ENCODE peak calls at places on chromosome 13, in ten cellular contexts. One of them, this sample, is unnamed.

GRCh38 chr13:106846571-106846970 is 278.6 kb upstream of the ARGLU1 start:
- DNase-seq in GM23338: no peak
- DNase-seq in AG04450: no peak
- DNase-seq in endodermal cell: no peak
- DNase-seq in mesothelial cell of epicardium: no peak
- DNase-seq in fibroblast of pulmonary artery: no peak
- DNase-seq in GM10248: no peak
- DNase-seq in lower leg skin: no peak
- DNase-seq in breast epithelium: no peak
- DNase-seq in neural progenitor cell: no peak
- DNase-seq in this sample: no peak

GRCh38 chr13:28056970-28057712 is 43.2 kb downstream of the FLT3 start:
- DNase-seq in AG04450: no peak
- DNase-seq in lower leg skin: no peak
- DNase-seq in neural progenitor cell: no peak
- DNase-seq in fibroblast of pulmonary artery: no peak
- DNase-seq in GM23338: no peak
- DNase-seq in endodermal cell: no peak
- DNase-seq in breast epithelium: no peak
- DNase-seq in GM10248: peak; percentile 45
- DNase-seq in mesothelial cell of epicardium: no peak
- DNase-seq in this sample: no peak

GRCh38 chr13:70375718-70376117 is 267.5 kb upstream of the KLHL1 start:
- DNase-seq in GM23338: peak; percentile 14
- DNase-seq in mesothelial cell of epicardium: no peak
- DNase-seq in AG04450: no peak
- DNase-seq in breast epithelium: no peak
- DNase-seq in fibroblast of pulmonary artery: no peak
- DNase-seq in GM10248: no peak
- DNase-seq in lower leg skin: no peak
- DNase-seq in endodermal cell: peak; percentile 51
- DNase-seq in neural progenitor cell: peak; percentile 58
- DNase-seq in this sample: no peak

GRCh38 chr13:79405501-79405830 is 589 bp downstream of the RBM26 start:
- DNase-seq in breast epithelium: no peak
- DNase-seq in endodermal cell: no peak
- DNase-seq in neural progenitor cell: no peak
- DNase-seq in GM23338: peak; percentile 44
- DNase-seq in lower leg skin: peak; percentile 25
- DNase-seq in fibroblast of pulmonary artery: peak; percentile 24
- DNase-seq in AG04450: no peak
- DNase-seq in mesothelial cell of epicardium: no peak
- DNase-seq in GM10248: no peak
- DNase-seq in this sample: no peak

GRCh38 chr13:48600374-48601364 is 53.1 kb upstream of the CYSLTR2 start:
- DNase-seq in neural progenitor cell: no peak
- DNase-seq in mesothelial cell of epicardium: no peak
- DNase-seq in breast epithelium: no peak
- DNase-seq in GM23338: no peak
- DNase-seq in endodermal cell: peak; percentile 59
- DNase-seq in fibroblast of pulmonary artery: peak; percentile 98
- DNase-seq in AG04450: peak; percentile 16
- DNase-seq in lower leg skin: no peak
- DNase-seq in GM10248: no peak
- DNase-seq in this sample: peak; percentile 18

GRCh38 chr13:100602472-100603142 is 14.0 kb upstream of the GGACT start:
- DNase-seq in mesothelial cell of epicardium: no peak
- DNase-seq in GM10248: no peak
- DNase-seq in endodermal cell: no peak
- DNase-seq in fibroblast of pulmonary artery: no peak
- DNase-seq in lower leg skin: no peak
- DNase-seq in neural progenitor cell: no peak
- DNase-seq in AG04450: no peak
- DNase-seq in GM23338: no peak
- DNase-seq in breast epithelium: no peak
- DNase-seq in this sample: no peak

GRCh38 chr13:97385146-97385545 is 48.8 kb upstream of the RAP2A start:
- DNase-seq in fibroblast of pulmonary artery: no peak
- DNase-seq in AG04450: no peak
- DNase-seq in breast epithelium: no peak
- DNase-seq in neural progenitor cell: no peak
- DNase-seq in GM10248: no peak
- DNase-seq in GM23338: no peak
- DNase-seq in endodermal cell: no peak
- DNase-seq in lower leg skin: no peak
- DNase-seq in mesothelial cell of epicardium: no peak
- DNase-seq in this sample: no peak

GRCh38 chr13:33153421-33154381 is 131.9 kb downstream of the STARD13 start:
- DNase-seq in breast epithelium: no peak
- DNase-seq in fibroblast of pulmonary artery: peak; percentile 63
- DNase-seq in AG04450: no peak
- DNase-seq in lower leg skin: no peak
- DNase-seq in mesothelial cell of epicardium: no peak
- DNase-seq in GM23338: peak; percentile 25
- DNase-seq in neural progenitor cell: peak; percentile 9
- DNase-seq in GM10248: no peak
- DNase-seq in endodermal cell: peak; percentile 57
- DNase-seq in this sample: no peak

GRCh38 chr13:49810464-49810824 is 18.0 kb upstream of the KPNA3 start:
- DNase-seq in endodermal cell: no peak
- DNase-seq in breast epithelium: no peak
- DNase-seq in GM23338: no peak
- DNase-seq in GM10248: no peak
- DNase-seq in lower leg skin: no peak
- DNase-seq in neural progenitor cell: no peak
- DNase-seq in fibroblast of pulmonary artery: no peak
- DNase-seq in mesothelial cell of epicardium: no peak
- DNase-seq in AG04450: no peak
- DNase-seq in this sample: no peak

GRCh38 chr13:48804836-48805601 is 151.3 kb downstream of the CYSLTR2 start:
- DNase-seq in breast epithelium: no peak
- DNase-seq in fibroblast of pulmonary artery: no peak
- DNase-seq in lower leg skin: no peak
- DNase-seq in GM23338: no peak
- DNase-seq in GM10248: no peak
- DNase-seq in endodermal cell: no peak
- DNase-seq in AG04450: no peak
- DNase-seq in neural progenitor cell: no peak
- DNase-seq in mesothelial cell of epicardium: no peak
- DNase-seq in this sample: peak; percentile 46

GRCh38 chr13:98349731-98350305 is 172.7 kb upstream of the RNF113B start:
- DNase-seq in breast epithelium: peak; percentile 59
- DNase-seq in fibroblast of pulmonary artery: no peak
- DNase-seq in GM23338: peak; percentile 71
- DNase-seq in lower leg skin: no peak
- DNase-seq in endodermal cell: peak; percentile 87
- DNase-seq in AG04450: no peak
- DNase-seq in mesothelial cell of epicardium: no peak
- DNase-seq in neural progenitor cell: peak; percentile 74
- DNase-seq in GM10248: peak; percentile 25
- DNase-seq in this sample: no peak

GRCh38 chr13:35881360-35881759 is 249.8 kb downstream of the DCLK1 start:
- DNase-seq in GM23338: no peak
- DNase-seq in GM10248: no peak
- DNase-seq in breast epithelium: no peak
- DNase-seq in mesothelial cell of epicardium: no peak
- DNase-seq in lower leg skin: no peak
- DNase-seq in AG04450: no peak
- DNase-seq in endodermal cell: no peak
- DNase-seq in fibroblast of pulmonary artery: peak; percentile 49
- DNase-seq in neural progenitor cell: no peak
- DNase-seq in this sample: no peak

GRCh38 chr13:102045713-102046112 is 356.1 kb downstream of the FGF14 start:
- DNase-seq in fibroblast of pulmonary artery: no peak
- DNase-seq in neural progenitor cell: peak; percentile 54
- DNase-seq in GM10248: no peak
- DNase-seq in lower leg skin: no peak
- DNase-seq in GM23338: peak; percentile 3
- DNase-seq in mesothelial cell of epicardium: no peak
- DNase-seq in AG04450: no peak
- DNase-seq in breast epithelium: no peak
- DNase-seq in endodermal cell: peak; percentile 66
- DNase-seq in this sample: no peak

GRCh38 chr13:35996360-35996759 is 134.8 kb downstream of the DCLK1 start:
- DNase-seq in endodermal cell: no peak
- DNase-seq in AG04450: no peak
- DNase-seq in breast epithelium: no peak
- DNase-seq in GM10248: no peak
- DNase-seq in mesothelial cell of epicardium: no peak
- DNase-seq in neural progenitor cell: no peak
- DNase-seq in fibroblast of pulmonary artery: no peak
- DNase-seq in lower leg skin: no peak
- DNase-seq in GM23338: no peak
- DNase-seq in this sample: no peak

GRCh38 chr13:25489238-25489637 is 117.5 kb downstream of the ATP8A2 start:
- DNase-seq in GM23338: peak; percentile 28
- DNase-seq in GM10248: no peak
- DNase-seq in fibroblast of pulmonary artery: no peak
- DNase-seq in AG04450: no peak
- DNase-seq in lower leg skin: no peak
- DNase-seq in mesothelial cell of epicardium: no peak
- DNase-seq in endodermal cell: peak; percentile 67
- DNase-seq in neural progenitor cell: peak; percentile 14
- DNase-seq in breast epithelium: no peak
- DNase-seq in this sample: no peak

GRCh38 chr13:113887700-113888201 is 23.9 kb upstream of the GAS6 start:
- DNase-seq in AG04450: no peak
- DNase-seq in endodermal cell: no peak
- DNase-seq in mesothelial cell of epicardium: no peak
- DNase-seq in GM23338: no peak
- DNase-seq in fibroblast of pulmonary artery: no peak
- DNase-seq in neural progenitor cell: no peak
- DNase-seq in GM10248: no peak
- DNase-seq in lower leg skin: no peak
- DNase-seq in breast epithelium: no peak
- DNase-seq in this sample: peak; percentile 92

DNA sequence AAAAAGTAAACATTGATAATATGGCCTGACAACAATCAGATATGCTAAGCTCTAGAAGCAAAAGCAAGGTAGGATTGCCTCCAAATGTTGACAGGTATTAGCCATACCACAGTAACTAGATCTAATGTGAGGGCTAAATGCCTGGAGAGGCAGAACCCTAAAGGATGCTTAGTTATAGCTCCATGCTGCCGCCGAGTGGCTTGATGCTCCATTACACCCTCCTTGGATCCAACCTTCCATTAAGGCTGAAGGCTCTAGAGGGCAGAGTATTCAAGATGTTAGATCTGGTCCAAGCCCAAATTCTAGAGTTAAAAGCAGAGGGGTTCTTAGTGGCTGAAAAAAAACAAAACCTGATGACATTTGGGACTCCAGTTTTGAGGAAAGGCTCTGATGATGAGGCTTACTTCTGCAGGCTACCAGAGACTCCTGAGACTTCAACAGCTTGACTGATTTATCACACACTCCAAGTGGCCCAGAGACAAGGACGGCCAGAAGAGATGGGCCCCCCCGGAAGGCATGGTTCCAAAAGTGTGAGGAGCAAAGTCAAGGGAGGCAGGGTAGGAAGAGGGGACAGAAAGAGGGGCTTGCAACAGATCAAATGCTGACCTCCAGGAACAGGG is 21.8 kb upstream of the CPB2 start:
- DNase-seq in breast epithelium: peak; percentile 73
- DNase-seq in GM23338: peak; percentile 92
- DNase-seq in lower leg skin: peak; percentile 58
- DNase-seq in fibroblast of pulmonary artery: peak; percentile 84
- DNase-seq in GM10248: peak; percentile 58
- DNase-seq in AG04450: peak; percentile 43
- DNase-seq in endodermal cell: peak; percentile 93
- DNase-seq in mesothelial cell of epicardium: peak; percentile 37
- DNase-seq in neural progenitor cell: peak; percentile 84
- DNase-seq in this sample: peak; percentile 23
- TF ChIP-seq CTCF in breast epithelium: peak; percentile 39
- TF ChIP-seq CTCF in GM23338: peak; percentile 90
- TF ChIP-seq CTCF in lower leg skin: peak; percentile 24
- TF ChIP-seq CTCF in fibroblast of pulmonary artery: peak; percentile 99
- TF ChIP-seq CTCF in GM10248: peak; percentile 88
- TF ChIP-seq CTCF in AG04450: peak; percentile 95
- TF ChIP-seq CTCF in endodermal cell: peak; percentile 89
- TF ChIP-seq CTCF in mesothelial cell of epicardium: peak; percentile 64
- TF ChIP-seq CTCF in neural progenitor cell: peak; percentile 84
- TF ChIP-seq CTCF in this sample: peak; percentile 90

DNA sequence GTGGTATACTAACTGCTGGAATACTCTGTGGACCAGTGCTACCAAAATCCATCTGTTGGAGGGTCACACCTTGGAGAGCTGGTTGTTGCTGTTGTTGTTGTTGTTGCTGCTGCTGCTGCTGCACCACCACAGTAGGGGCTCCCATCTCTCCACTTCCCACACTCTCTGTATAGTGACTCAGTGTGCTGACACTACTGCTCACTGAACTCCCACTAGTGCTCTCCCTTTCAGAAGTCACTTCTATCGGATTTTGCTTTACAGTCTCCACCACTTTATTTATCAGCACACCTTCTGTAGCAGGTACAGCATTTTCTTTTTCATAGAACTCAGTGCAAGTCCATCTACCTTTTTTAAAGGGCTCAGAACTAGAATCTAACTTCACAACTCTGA is 1.7 kb downstream of the TSC22D1 start:
- DNase-seq in GM23338: no peak
- DNase-seq in breast epithelium: no peak
- DNase-seq in neural progenitor cell: peak; percentile 15
- DNase-seq in lower leg skin: no peak
- DNase-seq in GM10248: no peak
- DNase-seq in endodermal cell: no peak
- DNase-seq in fibroblast of pulmonary artery: no peak
- DNase-seq in AG04450: no peak
- DNase-seq in mesothelial cell of epicardium: no peak
- DNase-seq in this sample: no peak
- TF ChIP-seq CTCF in GM23338: no peak
- TF ChIP-seq CTCF in breast epithelium: no peak
- TF ChIP-seq CTCF in neural progenitor cell: no peak
- TF ChIP-seq CTCF in lower leg skin: no peak
- TF ChIP-seq CTCF in GM10248: no peak
- TF ChIP-seq CTCF in endodermal cell: peak; percentile 9
- TF ChIP-seq CTCF in fibroblast of pulmonary artery: no peak
- TF ChIP-seq CTCF in AG04450: no peak
- TF ChIP-seq CTCF in mesothelial cell of epicardium: peak; percentile 7
- TF ChIP-seq CTCF in this sample: no peak

GRCh38 chr13:87280139-87280538 is 391.0 kb upstream of the SLITRK5 start:
- DNase-seq in neural progenitor cell: no peak
- DNase-seq in endodermal cell: no peak
- DNase-seq in GM23338: peak; percentile 27
- DNase-seq in AG04450: no peak
- DNase-seq in GM10248: no peak
- DNase-seq in fibroblast of pulmonary artery: no peak
- DNase-seq in breast epithelium: no peak
- DNase-seq in mesothelial cell of epicardium: no peak
- DNase-seq in lower leg skin: no peak
- DNase-seq in this sample: no peak

GRCh38 chr13:87274209-87274819 is 396.9 kb upstream of the SLITRK5 start:
- DNase-seq in lower leg skin: no peak
- DNase-seq in neural progenitor cell: peak; percentile 78
- DNase-seq in endodermal cell: peak; percentile 82
- DNase-seq in AG04450: peak; percentile 10
- DNase-seq in fibroblast of pulmonary artery: peak; percentile 25
- DNase-seq in GM10248: peak; percentile 7
- DNase-seq in GM23338: peak; percentile 89
- DNase-seq in breast epithelium: no peak
- DNase-seq in mesothelial cell of epicardium: no peak
- DNase-seq in this sample: peak; percentile 4
- TF ChIP-seq CTCF in lower leg skin: no peak
- TF ChIP-seq CTCF in neural progenitor cell: peak; percentile 90
- TF ChIP-seq CTCF in endodermal cell: peak; percentile 91
- TF ChIP-seq CTCF in AG04450: peak; percentile 76
- TF ChIP-seq CTCF in fibroblast of pulmonary artery: peak; percentile 28
- TF ChIP-seq CTCF in GM10248: peak; percentile 59
- TF ChIP-seq CTCF in GM23338: peak; percentile 91
- TF ChIP-seq CTCF in breast epithelium: no peak
- TF ChIP-seq CTCF in mesothelial cell of epicardium: peak; percentile 54
- TF ChIP-seq CTCF in this sample: peak; percentile 72

GRCh38 chr13:30038884-30039283 is 188.5 kb upstream of the UBL3 start:
- DNase-seq in mesothelial cell of epicardium: no peak
- DNase-seq in breast epithelium: no peak
- DNase-seq in GM23338: no peak
- DNase-seq in AG04450: no peak
- DNase-seq in GM10248: no peak
- DNase-seq in lower leg skin: no peak
- DNase-seq in neural progenitor cell: peak; percentile 10
- DNase-seq in fibroblast of pulmonary artery: peak; percentile 52
- DNase-seq in endodermal cell: peak; percentile 36
- DNase-seq in this sample: peak; percentile 52
- TF ChIP-seq CTCF in mesothelial cell of epicardium: no peak
- TF ChIP-seq CTCF in breast epithelium: no peak
- TF ChIP-seq CTCF in GM23338: no peak
- TF ChIP-seq CTCF in AG04450: peak; percentile 19
- TF ChIP-seq CTCF in GM10248: no peak
- TF ChIP-seq CTCF in lower leg skin: no peak
- TF ChIP-seq CTCF in neural progenitor cell: peak; percentile 10
- TF ChIP-seq CTCF in fibroblast of pulmonary artery: peak; percentile 7
- TF ChIP-seq CTCF in endodermal cell: peak; percentile 41
- TF ChIP-seq CTCF in this sample: peak; percentile 25

This sample was measured in AG09319.